ENCODE peak calls at places on chromosomes 16 and 17, in seven cellular contexts. G, D, J, I, B, L and F are unnamed samples.

GRCh38 chr17:31373150-31374082 is 18.1 kb upstream of the RAB11FIP4 start:
- DNase-seq in G (no peak), D (no peak), J (peak; percentile 50), I (peak; percentile 71), B (peak; percentile 71), L (no peak), F (peak; percentile 75)

GRCh38 chr17:1270210-1271019 is at the start of gene BHLHA9:
- DNase-seq in G (peak; percentile 57), D (no peak), J (no peak), I (no peak), B (peak; percentile 4), L (peak; percentile 33), F (no peak)

GRCh38 chr17:77375917-77376651 is 235.3 kb downstream of the SEC14L1 start:
- DNase-seq in G (peak; percentile 86), D (peak; percentile 71), J (peak; percentile 91), I (peak; percentile 92), B (peak; percentile 82), L (peak; percentile 55), F (peak; percentile 91)

GRCh38 chr16:7736138-7736537 is 403.5 kb downstream of the RBFOX1 start:
- DNase-seq in G (no peak), D (no peak), J (no peak), I (no peak), B (no peak), L (no peak), F (no peak)

GRCh38 chr17:2814499-2815341 is 18.5 kb downstream of the RAP1GAP2 start:
- DNase-seq in G (peak; percentile 87), D (no peak), J (peak; percentile 11), I (no peak), B (no peak), L (peak; percentile 70), F (no peak)

GRCh38 chr16:3187798-3188674 is at the start of gene OR1F1:
- DNase-seq in G (no peak), D (peak; percentile 30), J (peak; percentile 77), I (peak; percentile 80), B (peak; percentile 59), L (no peak), F (peak; percentile 73)

GRCh38 chr16:85718682-85719081 is 29.9 kb upstream of the GINS2 start:
- DNase-seq in G (no peak), D (peak; percentile 41), J (no peak), I (no peak), B (no peak), L (peak; percentile 28), F (no peak)

GRCh38 chr16:88384222-88385111 is 1.7 kb downstream of the ZNF469 start:
- DNase-seq in G (no peak), D (no peak), J (no peak), I (no peak), B (no peak), L (no peak), F (no peak)

GRCh38 chr17:72535346-72535745 is 414.5 kb downstream of the SOX9 start:
- DNase-seq in G (no peak), D (no peak), J (no peak), I (no peak), B (no peak), L (no peak), F (no peak)

GRCh38 chr17:79777844-79778503 is at the start of gene CBX2:
- DNase-seq in G (peak; percentile 80), D (peak; percentile 91), J (peak; percentile 55), I (peak; percentile 42), B (peak; percentile 53), L (peak; percentile 83), F (peak; percentile 36)

GRCh38 chr17:17001874-17002520 is 30.1 kb upstream of the TNFRSF13B start:
- DNase-seq in G (peak; percentile 81), D (peak; percentile 85), J (peak; percentile 37), I (peak; percentile 42), B (peak; percentile 51), L (peak; percentile 84), F (peak; percentile 54)

GRCh38 chr17:48542956-48543853 is 1.7 kb downstream of the HOXB2 start:
- DNase-seq in G (peak; percentile 66), D (peak; percentile 67), J (no peak), I (peak; percentile 67), B (no peak), L (peak; percentile 57), F (no peak)
- TF ChIP-seq CTCF in G (no peak), D (no peak), J (no peak), I (no peak), B (no peak), L (peak; percentile 16), F (no peak)

GRCh38 chr17:9226794-9227135 is 205.5 kb downstream of the NTN1 start:
- DNase-seq in G (peak; percentile 66), D (no peak), J (no peak), I (no peak), B (no peak), L (no peak), F (no peak)
- H3K4me3 ChIP-seq in G (no peak overlapping the region), D (no peak overlapping the region), J (no peak overlapping the region), I (no peak overlapping the region), B (no peak overlapping the region), L (no peak overlapping the region), F (no peak overlapping the region)

DNA sequence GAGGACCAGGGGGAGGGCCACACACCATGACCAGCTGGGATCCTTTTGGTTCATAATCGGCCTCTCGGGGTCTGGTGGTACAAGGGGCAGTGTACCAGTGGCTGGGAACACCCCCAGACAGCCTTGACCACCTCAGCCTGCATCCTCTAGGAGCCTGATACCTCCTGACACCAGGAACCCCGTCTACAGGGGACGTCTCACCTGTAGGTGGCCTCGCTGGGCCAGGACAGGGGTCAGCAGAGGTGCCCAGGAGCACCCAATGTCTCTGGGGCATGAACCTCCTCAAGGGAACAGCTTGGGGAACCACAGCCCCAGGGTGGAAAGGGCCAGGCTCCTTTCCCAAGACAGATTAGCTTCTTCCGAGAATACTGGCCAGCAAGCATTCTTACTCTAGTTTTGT is 2.5 kb upstream of the METRNL start:
- DNase-seq in G (no peak), D (no peak), J (no peak), I (no peak), B (no peak), L (no peak), F (no peak)
- TF ChIP-seq CTCF in G (no peak), D (no peak), J (peak; percentile 4), I (no peak), B (peak; percentile 14), L (peak; percentile 14), F (peak; percentile 19)

GRCh38 chr16:79644977-79645667 is 44.6 kb upstream of the MAF start:
- DNase-seq in G (no peak), D (no peak), J (peak; percentile 10), I (no peak), B (no peak), L (no peak), F (no peak)
- H3K4me3 ChIP-seq in G (no peak overlapping the region), D (no peak overlapping the region), J (no peak overlapping the region), I (no peak overlapping the region), B (no peak overlapping the region), L (no peak overlapping the region), F (no peak overlapping the region)

GRCh38 chr17:43010667-43011308 is 4.2 kb downstream of the IFI35 start:
- DNase-seq in G (no peak), D (no peak), J (no peak), I (no peak), B (no peak), L (peak; percentile 75), F (no peak)

GRCh38 chr17:43011728-43012472 is 5.3 kb downstream of the IFI35 start:
- DNase-seq in G (no peak), D (peak; percentile 30), J (no peak), I (no peak), B (no peak), L (no peak), F (no peak)

GRCh38 chr17:43003542-43004172 is 2.9 kb upstream of the IFI35 start:
- DNase-seq in G (no peak), D (no peak), J (peak; percentile 75), I (peak; percentile 50), B (peak; percentile 71), L (no peak), F (peak; percentile 77)

DNA sequence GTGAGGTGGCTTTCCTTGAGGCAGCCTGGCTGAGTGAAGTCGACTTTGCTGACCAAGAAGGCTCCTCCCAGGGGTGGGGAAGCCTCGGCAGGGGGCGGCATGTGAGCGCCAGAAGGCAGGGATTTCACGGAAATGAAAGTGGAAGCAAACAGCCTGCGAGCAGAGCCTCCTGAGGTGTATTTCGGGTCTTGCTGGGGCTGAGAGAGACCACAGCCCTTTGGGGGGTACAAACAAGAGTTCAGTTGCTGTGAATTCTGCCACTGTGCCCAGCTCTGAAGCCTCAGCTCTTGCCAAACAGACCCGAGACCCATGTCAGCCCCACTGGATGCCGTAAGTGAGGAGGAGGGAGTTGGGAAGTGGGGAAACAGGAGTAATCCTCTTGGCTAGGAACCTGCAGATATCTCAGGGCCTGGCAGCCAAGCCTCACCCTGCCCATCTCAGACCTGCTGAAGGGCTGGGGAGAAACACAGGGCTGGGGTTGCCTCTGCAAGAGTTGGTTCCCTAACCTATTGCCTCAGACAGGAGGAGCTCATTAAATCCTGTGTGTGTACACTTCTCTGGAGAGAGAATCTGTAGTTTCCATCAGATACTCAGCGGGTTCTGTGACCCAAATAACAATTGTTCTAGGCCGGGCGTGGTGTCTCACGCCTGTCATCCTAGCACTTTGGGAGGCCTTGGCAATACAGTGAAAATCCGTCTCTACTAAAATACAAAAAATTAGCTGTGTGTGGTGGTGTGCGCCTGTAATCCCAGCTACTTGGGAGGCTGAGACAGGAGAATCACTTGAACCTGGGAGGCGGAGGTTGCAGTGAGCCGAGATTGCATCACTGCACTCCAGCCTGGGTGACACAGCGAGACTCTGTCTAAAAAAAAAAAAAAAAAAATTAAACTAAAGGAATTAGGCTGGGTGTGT is at the start of gene IFI35:
- DNase-seq in G (peak; percentile 92), D (peak; percentile 72), J (peak; percentile 83), I (peak; percentile 82), B (peak; percentile 79), L (peak; percentile 93), F (peak; percentile 83)
- TF ChIP-seq CTCF in G (peak; percentile 29), D (peak; percentile 38), J (no peak), I (peak; percentile 49), B (peak; percentile 41), L (peak; percentile 21), F (no peak)

DNA sequence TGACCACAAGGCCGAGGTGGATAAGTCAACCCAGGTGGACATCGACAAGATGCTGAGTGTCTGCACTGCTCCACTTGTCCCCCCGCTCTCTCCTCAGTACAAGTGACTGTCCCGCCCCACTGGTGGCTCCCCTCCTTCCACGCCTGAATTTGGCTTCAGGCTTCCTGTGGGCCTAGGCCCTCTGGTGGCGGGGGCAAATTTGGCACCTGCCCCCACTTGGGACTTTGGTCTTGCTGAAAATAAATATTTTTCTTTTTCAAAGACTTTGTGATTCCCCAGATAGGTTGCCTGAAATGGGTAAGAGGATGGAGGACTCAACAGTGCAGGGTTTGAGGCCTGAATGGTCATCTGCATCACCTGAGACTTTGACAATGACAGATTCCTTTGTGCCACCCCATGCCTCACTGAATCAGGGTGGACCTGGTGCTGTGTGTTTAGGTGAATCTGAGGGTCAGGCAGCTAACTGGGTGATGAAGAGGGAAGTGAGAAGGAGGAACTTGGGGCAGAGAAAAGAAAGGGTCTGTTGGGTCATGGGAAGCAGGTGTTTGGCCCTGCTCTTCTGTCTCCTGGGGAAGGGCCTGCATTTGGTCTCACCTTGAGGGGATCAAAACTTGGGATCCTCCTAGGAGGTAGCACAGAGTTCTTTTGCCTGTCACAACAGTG is 2.0 kb downstream of the C16orf86 start:
- DNase-seq in G (no peak), D (no peak), J (no peak), I (no peak), B (no peak), L (no peak), F (no peak)
- H3K4me3 ChIP-seq in G (no peak overlapping the region), D (no peak overlapping the region), J (no peak overlapping the region), I (no peak overlapping the region), B (no peak overlapping the region), L (no peak overlapping the region), F (no peak overlapping the region)